ENCODE peak calls at places on chromosomes 5 and 9, in five cellular contexts. L, A, E, V and C are unnamed samples.

GRCh38 chr9:22204240-22204639 is 195.1 kb upstream of the CDKN2B start:
- DNase-seq in L (no peak), A (no peak), E (no peak), V (no peak), C (no peak)

GRCh38 chr9:136087741-136088480 is 7.2 kb downstream of the NACC2 start:
- DNase-seq in L (no peak), A (peak), E (no peak), V (no peak), C (peak)

GRCh38 chr5:149268928-149269557 is 2.6 kb upstream of the AFAP1L1 start:
- DNase-seq in L (peak), A (no peak), E (no peak), V (no peak), C (no peak)

GRCh38 chr5:159849437-159850191 is 66.7 kb upstream of the ADRA1B start:
- DNase-seq in L (peak), A (no peak), E (peak), V (no peak), C (no peak)

GRCh38 chr9:81318571-81318970 is 370.8 kb downstream of the TLE1 start:
- DNase-seq in L (peak), A (no peak), E (peak), V (no peak), C (no peak)

GRCh38 chr5:84255318-84255717 is 129.4 kb downstream of the EDIL3 start:
- DNase-seq in L (peak), A (no peak), E (peak), V (no peak), C (no peak)

GRCh38 chr5:159975462-159976019 is 33.4 kb upstream of the TTC1 start:
- DNase-seq in L (peak), A (no peak), E (peak), V (no peak), C (no peak)

GRCh38 chr5:13378073-13378472 is 566.4 kb downstream of the DNAH5 start:
- DNase-seq in L (peak), A (no peak), E (peak), V (no peak), C (no peak)

GRCh38 chr5:39547548-39548154 is 122.9 kb upstream of the DAB2 start:
- DNase-seq in L (peak), A (no peak), E (peak), V (peak), C (no peak)

GRCh38 chr9:31799953-31800609 is 584.4 kb upstream of the ACO1 start:
- DNase-seq in L (peak), A (no peak), E (no peak), V (no peak), C (no peak)

GRCh38 chr9:136971746-136972145 is 5.6 kb upstream of the PTGDS start:
- DNase-seq in L (no peak), A (no peak), E (no peak), V (no peak), C (no peak)

GRCh38 chr9:127045148-127045547 is 77.3 kb downstream of the ANGPTL2 start:
- DNase-seq in L (no peak), A (no peak), E (no peak), V (no peak), C (no peak)

GRCh38 chr5:14161825-14162556 is 18.8 kb downstream of the TRIO start:
- DNase-seq in L (no peak), A (no peak), E (no peak), V (no peak), C (no peak)

GRCh38 chr5:115237066-115237465 is 25.6 kb downstream of the PGGT1B start:
- DNase-seq in L (no peak), A (no peak), E (no peak), V (no peak), C (no peak)

GRCh38 chr5:24401767-24402166 is 243.0 kb downstream of the CDH10 start:
- DNase-seq in L (peak), A (no peak), E (no peak), V (no peak), C (no peak)

GRCh38 chr5:24381861-24382460 is 262.8 kb downstream of the CDH10 start:
- DNase-seq in L (peak), A (no peak), E (no peak), V (no peak), C (no peak)

GRCh38 chr5:34522599-34523381 is 133.3 kb upstream of the RAI14 start:
- DNase-seq in L (peak), A (peak), E (peak), V (peak), C (no peak)

GRCh38 chr5:113199122-113199905 is 222.7 kb downstream of the DCP2 start:
- DNase-seq in L (peak), A (no peak), E (no peak), V (no peak), C (no peak)

GRCh38 chr5:75265731-75266130 is 29.1 kb upstream of the ANKRD31 start:
- DNase-seq in L (peak), A (no peak), E (peak), V (no peak), C (no peak)

GRCh38 chr9:128358090-128358489 is 13.1 kb upstream of the URM1 start:
- DNase-seq in L (no peak), A (no peak), E (no peak), V (no peak), C (no peak)

GRCh38 chr5:133785182-133785581 is 172.8 kb upstream of the FSTL4 start:
- DNase-seq in L (no peak), A (no peak), E (no peak), V (no peak), C (no peak)

GRCh38 chr5:155556222-155556621 is 542.7 kb downstream of the KIF4B start:
- DNase-seq in L (no peak), A (no peak), E (no peak), V (no peak), C (no peak)

GRCh38 chr5:173293817-173294672 is 34.2 kb downstream of the STC2 start:
- DNase-seq in L (peak), A (peak), E (peak), V (peak), C (no peak)

GRCh38 chr5:54905246-54905770 is 80.1 kb downstream of the ESM1 start:
- DNase-seq in L (no peak), A (no peak), E (no peak), V (no peak), C (no peak)

GRCh38 chr9:93267091-93267541 is 83.2 kb downstream of the WNK2 start:
- DNase-seq in L (no peak), A (no peak), E (no peak), V (no peak), C (no peak)

GRCh38 chr5:141958113-141958512 is at the start of gene PCDH12:
- DNase-seq in L (no peak), A (no peak), E (no peak), V (peak), C (no peak)

GRCh38 chr5:180314106-180314505 is 22.2 kb upstream of the MAPK9 start:
- DNase-seq in L (no peak), A (no peak), E (no peak), V (no peak), C (no peak)

GRCh38 chr9:108703414-108703813 is 152.4 kb downstream of the ACTL7B start:
- DNase-seq in L (no peak), A (no peak), E (no peak), V (no peak), C (no peak)

GRCh38 chr9:68664036-68664435 is 41.0 kb upstream of the PIP5K1B start:
- DNase-seq in L (no peak), A (no peak), E (no peak), V (no peak), C (no peak)

GRCh38 chr9:12817702-12818101 is 42.9 kb downstream of the LURAP1L start:
- DNase-seq in L (peak), A (peak), E (no peak), V (no peak), C (no peak)

GRCh38 chr5:140322751-140323731 is 20.1 kb upstream of the PFDN1 start:
- DNase-seq in L (peak), A (no peak), E (peak), V (no peak), C (no peak)

GRCh38 chr5:167773902-167774301 is 517.5 kb upstream of the WWC1 start:
- DNase-seq in L (no peak), A (no peak), E (no peak), V (no peak), C (no peak)

GRCh38 chr5:38548064-38548759 is 8.2 kb downstream of the LIFR start:
- DNase-seq in L (no peak), A (no peak), E (no peak), V (no peak), C (no peak)

GRCh38 chr5:11588803-11589202 is 315.4 kb downstream of the CTNND2 start:
- DNase-seq in L (peak), A (no peak), E (no peak), V (no peak), C (no peak)

GRCh38 chr5:82886911-82887310 is 190.3 kb downstream of the TMEM167A start:
- DNase-seq in L (peak), A (no peak), E (no peak), V (no peak), C (no peak)

GRCh38 chr9:14517154-14517906 is 175.9 kb downstream of the ZDHHC21 start:
- DNase-seq in L (no peak), A (no peak), E (no peak), V (no peak), C (no peak)

GRCh38 chr9:117723986-117724654 is 19.9 kb downstream of the TLR4 start:
- DNase-seq in L (no peak), A (peak), E (no peak), V (peak), C (no peak)

GRCh38 chr5:64637144-64637543 is 53.2 kb upstream of the SHISAL2B start:
- DNase-seq in L (no peak), A (no peak), E (no peak), V (peak), C (peak)

DNA sequence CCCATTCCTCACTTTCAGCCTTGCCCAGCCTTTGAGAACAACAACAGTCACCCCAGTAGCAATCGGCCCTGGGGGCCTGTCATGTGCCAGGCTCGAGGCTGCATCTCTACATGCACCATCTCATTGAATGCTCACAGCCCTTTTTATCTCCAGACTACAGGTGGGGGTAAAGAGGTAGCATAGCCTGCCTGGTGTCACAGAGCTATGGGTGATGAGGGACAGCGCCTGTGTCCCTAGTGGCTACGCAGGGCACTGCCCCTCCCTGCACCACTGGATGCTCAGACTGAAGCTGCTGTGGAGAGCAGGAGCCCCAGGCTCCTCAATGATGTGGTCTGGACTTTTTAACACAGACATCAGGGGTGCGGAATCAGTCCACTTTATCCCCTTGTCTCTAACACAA is 2.8 kb downstream of the CAMK2A start:
- DNase-seq in L (no peak), A (no peak), E (no peak), V (no peak), C (no peak)
- TF ChIP-seq CTCF in L (peak), A (no peak), E (no peak), V (peak), C (peak)

GRCh38 chr5:143955140-143955539 is 143.2 kb downstream of the HMHB1 start:
- DNase-seq in L (peak), A (no peak), E (no peak), V (no peak), C (no peak)

GRCh38 chr5:143952809-143953208 is 140.8 kb downstream of the HMHB1 start:
- DNase-seq in L (no peak), A (no peak), E (no peak), V (no peak), C (no peak)

GRCh38 chr5:143957455-143957854 is 145.5 kb downstream of the HMHB1 start:
- DNase-seq in L (no peak), A (no peak), E (no peak), V (no peak), C (no peak)
- TF ChIP-seq CTCF in L (peak), A (no peak), E (peak), V (no peak), C (no peak)

DNA sequence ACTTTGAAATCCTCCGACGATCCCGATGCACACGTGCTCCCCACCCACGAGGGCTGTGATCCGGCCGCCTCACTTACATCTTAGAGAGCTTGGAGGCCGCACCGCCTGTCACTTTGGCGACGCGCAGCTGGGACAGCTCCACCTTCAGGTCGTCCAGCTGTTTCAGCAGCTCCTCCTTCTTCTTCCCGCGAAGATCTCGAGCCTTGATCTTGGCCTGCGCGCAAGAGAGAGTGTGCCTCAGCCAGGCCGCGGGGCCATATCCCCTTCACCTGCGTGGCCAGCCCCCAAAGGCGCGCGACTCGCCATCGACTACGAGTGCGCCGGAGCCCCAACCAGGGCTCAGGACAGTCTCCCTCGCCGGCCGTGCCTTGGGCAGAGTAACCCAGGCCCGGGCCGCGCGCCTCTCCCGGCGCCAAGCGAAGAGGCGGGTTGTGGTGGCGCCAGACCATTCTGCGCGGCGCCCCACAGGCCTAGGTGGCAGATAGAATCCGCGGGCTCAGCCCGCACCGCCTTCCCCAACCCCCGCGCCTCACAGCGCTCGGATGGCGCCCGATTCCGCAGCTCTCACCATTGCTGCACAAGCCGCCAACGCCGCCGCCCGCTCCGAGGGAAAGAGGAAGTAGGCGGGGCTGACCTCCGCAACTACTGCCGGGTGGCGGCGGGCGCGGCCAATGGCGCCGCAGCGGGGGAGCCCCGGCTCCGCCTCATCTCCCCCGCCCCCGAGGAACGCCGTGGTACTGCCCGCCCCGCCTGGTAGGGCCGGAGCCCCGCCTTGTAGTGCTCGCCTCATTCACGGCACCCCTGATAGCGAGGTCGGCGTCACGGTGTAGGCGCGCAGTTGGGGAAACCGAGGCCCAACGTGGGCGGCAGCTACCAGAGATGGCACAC is at the start of the genes ARPC5L and RPL35:
- DNase-seq in L (peak), A (peak), E (peak), V (peak), C (peak)
- TF ChIP-seq CTCF in L (no peak), A (peak), E (peak), V (no peak), C (peak)

GRCh38 chr5:43019615-43020293 is 20.4 kb downstream of the ANXA2R start:
- DNase-seq in L (peak), A (peak), E (no peak), V (peak), C (peak)
- TF ChIP-seq CTCF in L (peak), A (peak), E (peak), V (peak), C (peak)